ENCODE peak calls at places on chromosomes 2 and 18, in seven cellular contexts. O is keratinocyte, Z is upper lobe of left lung, R is cardiac muscle cell, V is uterus, F is IMR-90, D is fibroblast of lung. P is an unnamed sample.

GRCh38 chr2:121694398-121695178 is 42.1 kb downstream of the NIFK start:
- DNase-seq in O (no peak), Z (peak; percentile 27), R (no peak), V (no peak), F (peak; percentile 69), D (peak; percentile 89), P (no peak)

GRCh38 chr2:26516781-26517180 is 38.9 kb upstream of the OTOF start:
- DNase-seq in O (no peak), Z (no peak), R (no peak), V (no peak), F (no peak), D (no peak), P (no peak)

GRCh38 chr18:45287531-45287930 is 327.7 kb upstream of the SLC14A2 start:
- DNase-seq in O (no peak), Z (no peak), R (no peak), V (no peak), F (no peak), D (no peak), P (peak; percentile 7)

GRCh38 chr2:196257086-196257485 is 85.7 kb upstream of the STK17B start:
- DNase-seq in O (no peak), Z (no peak), R (no peak), V (no peak), F (no peak), D (no peak), P (no peak)

GRCh38 chr2:33354981-33355380 is 121.5 kb upstream of the RASGRP3 start:
- DNase-seq in O (no peak), Z (no peak), R (peak; percentile 35), V (no peak), F (peak; percentile 90), D (peak; percentile 67), P (no peak)

GRCh38 chr18:59799383-59800015 is 100.3 kb upstream of the PMAIP1 start:
- DNase-seq in O (no peak), Z (no peak), R (peak; percentile 33), V (no peak), F (peak; percentile 46), D (peak; percentile 68), P (no peak)

GRCh38 chr18:46627136-46627535 is 29.9 kb downstream of the LOXHD1 start:
- DNase-seq in O (no peak), Z (no peak), R (no peak), V (no peak), F (no peak), D (no peak), P (no peak)

GRCh38 chr18:75777630-75778029 is 350.1 kb upstream of the SMIM21 start:
- DNase-seq in O (no peak), Z (no peak), R (no peak), V (no peak), F (no peak), D (no peak), P (no peak)

GRCh38 chr2:98029718-98030222 is 34.0 kb upstream of the TMEM131 start:
- DNase-seq in O (no peak), Z (no peak), R (no peak), V (no peak), F (peak; percentile 40), D (no peak), P (no peak)

GRCh38 chr2:62738981-62739936 is 33.7 kb downstream of the EHBP1 start:
- DNase-seq in O (no peak), Z (no peak), R (peak; percentile 44), V (no peak), F (no peak), D (peak; percentile 24), P (no peak)

GRCh38 chr2:47274054-47274779 is 119.1 kb upstream of the STPG4 start:
- DNase-seq in O (no peak), Z (no peak), R (peak; percentile 56), V (peak; percentile 55), F (peak; percentile 94), D (peak; percentile 83), P (no peak)

GRCh38 chr2:133092571-133092970 is 422.6 kb upstream of the LYPD1 start:
- DNase-seq in O (no peak), Z (no peak), R (no peak), V (no peak), F (peak; percentile 9), D (peak; percentile 2), P (no peak)

GRCh38 chr2:43075054-43075593 is 151.3 kb downstream of the ZFP36L2 start:
- DNase-seq in O (peak; percentile 93), Z (no peak), R (peak; percentile 96), V (peak; percentile 91), F (peak; percentile 99), D (peak; percentile 98), P (peak; percentile 83)

GRCh38 chr2:151198646-151199045 is 63.0 kb downstream of the RBM43 start:
- DNase-seq in O (no peak), Z (no peak), R (no peak), V (no peak), F (no peak), D (no peak), P (no peak)

GRCh38 chr2:201932511-201932910 is 101.1 kb upstream of the FZD7 start:
- DNase-seq in O (no peak), Z (no peak), R (no peak), V (no peak), F (no peak), D (no peak), P (no peak)

GRCh38 chr2:16329421-16329820 is 336.2 kb downstream of the CYRIA start:
- DNase-seq in O (no peak), Z (no peak), R (no peak), V (no peak), F (no peak), D (no peak), P (no peak)

GRCh38 chr2:128494307-128494639 is 175.6 kb upstream of the HS6ST1 start:
- DNase-seq in O (no peak), Z (no peak), R (no peak), V (no peak), F (no peak), D (no peak), P (no peak)

GRCh38 chr2:110804915-110805314 is 72.5 kb downstream of the ACOXL start:
- DNase-seq in O (no peak), Z (no peak), R (no peak), V (no peak), F (no peak), D (no peak), P (no peak)

GRCh38 chr18:25503567-25504081 is 151.7 kb upstream of the ZNF521 start:
- DNase-seq in O (no peak), Z (peak; percentile 30), R (peak; percentile 87), V (peak; percentile 74), F (peak; percentile 87), D (peak; percentile 91), P (peak; percentile 31)

GRCh38 chr2:119552902-119553301 is 8.7 kb downstream of the CFAP221 start:
- DNase-seq in O (no peak), Z (no peak), R (no peak), V (no peak), F (no peak), D (no peak), P (no peak)

GRCh38 chr2:110866036-110866435 is 133.7 kb downstream of the ACOXL start:
- DNase-seq in O (no peak), Z (no peak), R (no peak), V (no peak), F (no peak), D (no peak), P (no peak)

GRCh38 chr2:189178726-189179606 is 595 bp downstream of the COL5A2 start:
- DNase-seq in O (no peak), Z (no peak), R (peak; percentile 92), V (peak; percentile 39), F (peak; percentile 78), D (peak; percentile 87), P (no peak)

DNA sequence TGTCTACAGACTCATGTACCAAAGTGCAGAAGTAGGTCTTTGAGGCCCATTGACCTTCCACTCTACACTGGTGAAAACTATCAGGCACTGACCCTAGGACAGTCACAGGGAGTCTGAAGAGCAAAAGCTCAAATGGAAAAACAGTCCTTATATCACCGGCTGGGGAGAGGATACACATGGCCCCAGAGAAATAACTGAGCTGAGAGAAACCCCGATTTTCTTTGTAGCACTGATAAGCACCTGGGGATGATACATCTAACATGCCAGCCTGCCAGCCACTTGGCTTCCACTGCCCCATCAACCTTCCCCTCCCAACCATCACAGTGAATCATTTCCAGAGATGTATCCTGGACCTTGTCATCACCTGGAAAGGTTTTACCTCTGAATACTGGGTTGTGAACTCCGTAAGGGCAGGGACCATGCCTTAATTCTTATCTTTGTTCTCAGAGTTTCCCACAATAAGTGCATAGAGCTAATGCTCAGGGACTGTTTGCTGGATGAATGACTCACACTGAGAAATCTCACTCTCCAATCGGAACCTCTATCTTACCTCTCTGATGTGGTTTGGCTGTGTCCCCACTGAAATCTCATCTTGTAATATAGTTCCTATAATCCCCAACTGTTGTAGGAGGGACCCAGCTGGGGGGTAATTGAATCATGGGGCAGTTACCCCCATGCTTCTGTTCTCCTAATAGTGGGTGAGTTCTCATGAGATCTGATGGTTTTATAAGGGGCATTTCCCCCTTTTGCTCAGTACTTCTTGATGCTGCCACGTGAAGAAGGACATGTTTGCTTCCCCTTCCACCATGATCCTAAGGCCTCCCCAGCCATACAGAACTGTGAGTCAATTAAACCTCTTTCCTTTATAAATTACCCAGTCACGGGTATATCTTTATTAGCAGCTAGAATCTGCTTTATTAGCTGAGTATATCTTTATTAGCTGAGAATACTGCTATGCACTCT is 37.1 kb downstream of the EVA1A start:
- DNase-seq in O (peak; percentile 80), Z (no peak), R (peak; percentile 60), V (no peak), F (peak; percentile 89), D (peak; percentile 46), P (no peak)
- H3K4me1 ChIP-seq in O (peaks cover 54% of the 10 kb centered on the region), Z (no peaks in the 10 kb centered on the region), R (no peaks in the 10 kb centered on the region), V (no peaks in the 10 kb centered on the region), F (peaks cover 15% of the 10 kb centered on the region), D (peaks cover 4% of the 10 kb centered on the region), P (no peaks in the 10 kb centered on the region)

GRCh38 chr2:127411609-127412370 is 6.4 kb upstream of the PROC start:
- DNase-seq in O (no peak), Z (peak; percentile 80), R (no peak), V (no peak), F (no peak), D (no peak), P (no peak)
- H3K4me1 ChIP-seq in O (peaks cover 38% of the 10 kb centered on the region), Z (peaks cover 56% of the 10 kb centered on the region), R (peaks cover 8% of the 10 kb centered on the region), V (no peaks in the 10 kb centered on the region), F (peaks cover 22% of the 10 kb centered on the region), D (peaks cover 12% of the 10 kb centered on the region), P (peaks cover 35% of the 10 kb centered on the region)

GRCh38 chr2:217919204-217919603 is 83.6 kb downstream of the TNS1 start:
- DNase-seq in O (no peak), Z (no peak), R (no peak), V (no peak), F (no peak), D (no peak), P (no peak)

GRCh38 chr2:217922101-217923006 is 80.4 kb downstream of the TNS1 start:
- DNase-seq in O (no peak), Z (no peak), R (peak; percentile 63), V (peak; percentile 87), F (peak; percentile 55), D (peak; percentile 26), P (no peak)

GRCh38 chr2:217923007-217923686 is 79.6 kb downstream of the TNS1 start:
- DNase-seq in O (no peak), Z (no peak), R (no peak), V (no peak), F (no peak), D (no peak), P (no peak)

GRCh38 chr2:217919781-217920351 is 82.9 kb downstream of the TNS1 start:
- DNase-seq in O (no peak), Z (no peak), R (peak; percentile 80), V (peak; percentile 90), F (peak; percentile 91), D (peak; percentile 75), P (no peak)

GRCh38 chr2:217920879-217921603 is 81.8 kb downstream of the TNS1 start:
- DNase-seq in O (no peak), Z (peak; percentile 77), R (peak; percentile 65), V (peak; percentile 85), F (peak; percentile 44), D (peak; percentile 37), P (peak; percentile 72)
- H3K4me1 ChIP-seq in O (no peaks in the 10 kb centered on the region), Z (peaks cover 100% of the 10 kb centered on the region), R (peaks cover 51% of the 10 kb centered on the region), V (peaks cover 42% of the 10 kb centered on the region), F (peaks cover 60% of the 10 kb centered on the region), D (peaks cover 39% of the 10 kb centered on the region), P (peaks cover 98% of the 10 kb centered on the region)

GRCh38 chr18:48829443-48830149 is 121.2 kb downstream of the SMAD7 start:
- DNase-seq in O (no peak), Z (peak; percentile 18), R (no peak), V (peak; percentile 29), F (no peak), D (no peak), P (peak; percentile 23)
- H3K4me1 ChIP-seq in O (peaks cover 30% of the 10 kb centered on the region), Z (peaks cover 27% of the 10 kb centered on the region), R (peaks cover 91% of the 10 kb centered on the region), V (peaks cover 2% of the 10 kb centered on the region), F (peaks cover 38% of the 10 kb centered on the region), D (peaks cover 25% of the 10 kb centered on the region), P (peaks cover 67% of the 10 kb centered on the region)